ENCODE peak calls at places on chromosomes 2 and 18, in four cellular contexts. S is natural killer cell; Z is stimulated activated naive CD8-positive, alpha-beta T cell treated with anti-CD3 and anti-CD28 coated beads, Interleukin-15, amount 100 ng/mL, for 72 hours; R is activated T-cell treated with anti-CD3 and anti-CD28 coated beads, Interleukin-2, amount 50 U/mL, for 72 hours. A is an unnamed sample.

GRCh38 chr2:201978988-201979387 is 54.7 kb upstream of the FZD7 start:
- ATAC-seq in S (no peak), R (no peak), Z (no peak), A (no peak)

GRCh38 chr2:241702155-241702404 is 241 bp downstream of the ING5 start:
- ATAC-seq in Z (no peak), S (peak; percentile 85), R (no peak), A (no peak)

GRCh38 chr18:7737483-7737882 is 170.4 kb downstream of the PTPRM start:
- ATAC-seq in R (no peak), S (no peak), Z (no peak), A (no peak)

GRCh38 chr18:5469340-5469739 is 74.5 kb downstream of the EPB41L3 start:
- ATAC-seq in Z (no peak), S (no peak), R (no peak), A (no peak)

GRCh38 chr2:235432741-235433520 is 60.9 kb upstream of the AGAP1 start:
- ATAC-seq in R (no peak), Z (no peak), S (no peak), A (no peak)

GRCh38 chr2:12081481-12082210 is 335.2 kb downstream of the LPIN1 start:
- ATAC-seq in Z (no peak), S (no peak), R (peak; percentile 40), A (no peak)

GRCh38 chr2:189477756-189478155 is 36.5 kb downstream of the WDR75 start:
- ATAC-seq in R (no peak), S (no peak), Z (no peak), A (peak; percentile 25)

GRCh38 chr2:44560352-44560751 is 198.6 kb downstream of the CAMKMT start:
- ATAC-seq in R (no peak), S (no peak), Z (no peak), A (peak; percentile 58)

GRCh38 chr2:28032816-28033215 is 142.3 kb downstream of the BABAM2 start:
- ATAC-seq in R (peak; percentile 70), Z (no peak), S (no peak), A (no peak)

GRCh38 chr2:51293566-51294200 is 261.8 kb upstream of the NRXN1 start:
- ATAC-seq in S (no peak), R (no peak), Z (no peak), A (no peak)